ENCODE peak calls at places on chromosomes 12 and 14, in nine cellular contexts. P is nucleus accumbens; D is HFF-Myc; N is WTC11; T is activated T-cell treated with anti-CD3 and anti-CD28 coated beads, Interleukin-2, amount 50 U/mL, for 72 hours; F is mucosa of gallbladder; X is T-helper 2 cell; S is naive thymus-derived CD4-positive, alpha-beta T cell; G is fibroblast of mammary gland. I is an unnamed sample.

GRCh38 chr12:92312463-92312970 is 166.9 kb upstream of the BTG1 start:
- DNase-seq in P (no peak), D (no peak), N (no peak), T (no peak), F (no peak), X (no peak), S (no peak), G (peak), I (no peak)

GRCh38 chr14:104968541-104969401 is 9.4 kb downstream of the AHNAK2 start:
- DNase-seq in P (no peak), D (no peak), N (no peak), T (no peak), F (peak), X (no peak), S (no peak), G (peak), I (no peak)

GRCh38 chr12:26651566-26652188 is 181.3 kb downstream of the ITPR2 start:
- DNase-seq in P (peak), D (peak), N (peak), T (peak), F (peak), X (no peak), S (no peak), G (peak), I (peak)

GRCh38 chr14:33855672-33856071 is 95.2 kb downstream of the EGLN3 start:
- DNase-seq in P (no peak), D (no peak), N (no peak), T (no peak), F (no peak), X (no peak), S (no peak), G (no peak), I (no peak)

GRCh38 chr14:100533647-100534485 is 53.4 kb downstream of the BEGAIN start:
- DNase-seq in P (no peak), D (no peak), N (peak), T (no peak), F (peak), X (no peak), S (no peak), G (no peak), I (no peak)

GRCh38 chr12:104358353-104359003 is 54.9 kb downstream of the EID3 start:
- DNase-seq in P (peak), D (no peak), N (peak), T (peak), F (peak), X (peak), S (peak), G (peak), I (peak)

GRCh38 chr12:112425582-112426382 is 7.0 kb downstream of the PTPN11 start:
- DNase-seq in P (no peak), D (no peak), N (no peak), T (no peak), F (no peak), X (no peak), S (no peak), G (no peak), I (no peak)

GRCh38 chr12:132043770-132044467 is 94.2 kb downstream of the EP400 start:
- DNase-seq in P (no peak), D (no peak), N (no peak), T (no peak), F (no peak), X (no peak), S (no peak), G (no peak), I (no peak)

GRCh38 chr12:29562167-29562776 is 64.8 kb upstream of the OVCH1 start:
- DNase-seq in P (no peak), D (peak), N (no peak), T (no peak), F (no peak), X (no peak), S (no peak), G (peak), I (no peak)

GRCh38 chr14:71220462-71220861 is 313.2 kb downstream of the PCNX1 start:
- DNase-seq in P (no peak), D (no peak), N (no peak), T (no peak), F (no peak), X (no peak), S (no peak), G (no peak), I (no peak)

GRCh38 chr14:48983355-48983888 is 602.8 kb downstream of the RPS29 start:
- DNase-seq in P (no peak), D (no peak), N (no peak), T (no peak), F (no peak), X (no peak), S (no peak), G (no peak), I (no peak)

GRCh38 chr12:57148469-57149308 is 1.3 kb upstream of the LRP1-AS start:
- DNase-seq in P (no peak), D (no peak), N (no peak), T (no peak), F (peak), X (no peak), S (no peak), G (peak), I (no peak)

GRCh38 chr12:49964849-49965624 is 3.4 kb downstream of the AQP5 start:
- DNase-seq in P (no peak), D (no peak), N (no peak), T (no peak), F (no peak), X (no peak), S (no peak), G (no peak), I (no peak)

GRCh38 chr12:28611501-28611900 is 421.2 kb downstream of the CCDC91 start:
- DNase-seq in P (no peak), D (no peak), N (no peak), T (no peak), F (no peak), X (no peak), S (no peak), G (no peak), I (no peak)

GRCh38 chr14:79379266-79379665 is 832.0 kb downstream of the DIO2 start:
- DNase-seq in P (no peak), D (no peak), N (no peak), T (no peak), F (no peak), X (no peak), S (no peak), G (no peak), I (no peak)

GRCh38 chr12:34406996-34407300 is 384.7 kb downstream of the ALG10 start:
- DNase-seq in P (no peak), D (no peak), N (peak), T (no peak), F (no peak), X (no peak), S (no peak), G (no peak), I (peak)

GRCh38 chr14:69636051-69636639 is 24.7 kb downstream of the SUSD6 start:
- DNase-seq in P (no peak), D (no peak), N (no peak), T (peak), F (no peak), X (no peak), S (no peak), G (no peak), I (no peak)

GRCh38 chr12:123050331-123050809 is 69.9 kb downstream of the ARL6IP4 start:
- DNase-seq in P (no peak), D (no peak), N (no peak), T (peak), F (no peak), X (no peak), S (no peak), G (peak), I (no peak)

GRCh38 chr12:22684526-22685118 is 59.7 kb downstream of the ETNK1 start:
- DNase-seq in P (no peak), D (no peak), N (no peak), T (no peak), F (no peak), X (no peak), S (peak), G (peak), I (no peak)

GRCh38 chr12:50084775-50085614 is at the start of gene SMARCD1:
- DNase-seq in P (peak), D (peak), N (peak), T (peak), F (peak), X (peak), S (peak), G (peak), I (peak)

GRCh38 chr14:22819191-22819988 is 4.2 kb upstream of the SLC7A7 start:
- DNase-seq in P (no peak), D (no peak), N (peak), T (no peak), F (peak), X (no peak), S (no peak), G (peak), I (peak)

GRCh38 chr14:23076785-23077408 is 18.0 kb downstream of the ACIN1 start:
- DNase-seq in P (no peak), D (no peak), N (no peak), T (no peak), F (no peak), X (no peak), S (peak), G (peak), I (no peak)

GRCh38 chr14:74661726-74662450 is 49.9 kb upstream of the LTBP2 start:
- DNase-seq in P (no peak), D (no peak), N (no peak), T (no peak), F (no peak), X (no peak), S (no peak), G (no peak), I (no peak)

GRCh38 chr12:70157099-70157498 is 86.1 kb upstream of the CNOT2 start:
- DNase-seq in P (no peak), D (no peak), N (no peak), T (no peak), F (no peak), X (no peak), S (no peak), G (no peak), I (no peak)

GRCh38 chr12:1536817-1537216 is 57.6 kb downstream of the FBXL14 start:
- DNase-seq in P (no peak), D (no peak), N (no peak), T (no peak), F (no peak), X (no peak), S (no peak), G (no peak), I (no peak)

GRCh38 chr12:26018926-26019325 is 60.4 kb downstream of the RASSF8 start:
- DNase-seq in P (no peak), D (no peak), N (no peak), T (no peak), F (no peak), X (no peak), S (no peak), G (peak), I (no peak)

GRCh38 chr12:13374783-13375182 is 178.3 kb downstream of the EMP1 start:
- DNase-seq in P (no peak), D (no peak), N (no peak), T (no peak), F (no peak), X (no peak), S (no peak), G (no peak), I (no peak)

GRCh38 chr14:51922624-51923023 is 62.2 kb downstream of the GNG2 start:
- DNase-seq in P (peak), D (no peak), N (no peak), T (no peak), F (no peak), X (no peak), S (no peak), G (no peak), I (no peak)

GRCh38 chr14:104394606-104394910 is 185.0 kb upstream of the C14orf180 start:
- DNase-seq in P (no peak), D (no peak), N (no peak), T (no peak), F (peak), X (no peak), S (no peak), G (no peak), I (peak)

I was measured in GM13976.